ENCODE peak calls at places on chromosomes 7 and 10, in seven cellular contexts. One of them, this sample, is unnamed.
A peak's percentile ranks its signal among the peaks of the same experiment; 100 is the strongest.

GRCh38 chr10:80165173-80165572 is 32.6 kb downstream of the PLAC9 start:
- DNase-seq in SK-N-SH: no peak
- DNase-seq in HCT116: no peak
- DNase-seq in K562: no peak
- DNase-seq in H1: no peak
- DNase-seq in HepG2: no peak
- DNase-seq in GM12878: no peak
- DNase-seq in this sample: no peak

GRCh38 chr10:126188679-126189200 is 199.5 kb downstream of the ADAM12 start:
- DNase-seq in SK-N-SH: no peak
- DNase-seq in HCT116: no peak
- DNase-seq in K562: no peak
- DNase-seq in H1: no peak
- DNase-seq in HepG2: no peak
- DNase-seq in GM12878: no peak
- DNase-seq in this sample: no peak

GRCh38 chr10:35940067-35940989 is 298.2 kb upstream of the FZD8 start:
- DNase-seq in SK-N-SH: no peak
- DNase-seq in HCT116: no peak
- DNase-seq in K562: no peak
- DNase-seq in H1: peak; percentile 53
- DNase-seq in HepG2: no peak
- DNase-seq in GM12878: no peak
- DNase-seq in this sample: no peak

GRCh38 chr7:98933321-98933720 is 55.0 kb downstream of the TRRAP start:
- DNase-seq in SK-N-SH: no peak
- DNase-seq in HCT116: no peak
- DNase-seq in K562: no peak
- DNase-seq in H1: no peak
- DNase-seq in HepG2: no peak
- DNase-seq in GM12878: no peak
- DNase-seq in this sample: no peak

GRCh38 chr10:132850896-132851295 is 64.9 kb upstream of the NKX6-2 start:
- DNase-seq in SK-N-SH: no peak
- DNase-seq in HCT116: no peak
- DNase-seq in K562: no peak
- DNase-seq in H1: no peak
- DNase-seq in HepG2: no peak
- DNase-seq in GM12878: no peak
- DNase-seq in this sample: no peak

GRCh38 chr10:86356306-86356705 is 10.3 kb downstream of the GRID1 start:
- DNase-seq in SK-N-SH: no peak
- DNase-seq in HCT116: no peak
- DNase-seq in K562: no peak
- DNase-seq in H1: no peak
- DNase-seq in HepG2: no peak
- DNase-seq in GM12878: no peak
- DNase-seq in this sample: no peak

GRCh38 chr7:133645870-133646492 is 393.1 kb downstream of the EXOC4 start:
- DNase-seq in SK-N-SH: no peak
- DNase-seq in HCT116: no peak
- DNase-seq in K562: no peak
- DNase-seq in H1: no peak
- DNase-seq in HepG2: no peak
- DNase-seq in GM12878: no peak
- DNase-seq in this sample: peak; percentile 54

GRCh38 chr10:57992321-57993077 is 275.2 kb downstream of the IPMK start:
- DNase-seq in SK-N-SH: no peak
- DNase-seq in HCT116: no peak
- DNase-seq in K562: no peak
- DNase-seq in H1: no peak
- DNase-seq in HepG2: no peak
- DNase-seq in GM12878: no peak
- DNase-seq in this sample: peak; percentile 13

GRCh38 chr10:48464871-48465736 is 139.8 kb downstream of the ARHGAP22 start:
- DNase-seq in SK-N-SH: peak; percentile 50
- DNase-seq in HCT116: no peak
- DNase-seq in K562: no peak
- DNase-seq in H1: peak; percentile 51
- DNase-seq in HepG2: no peak
- DNase-seq in GM12878: no peak
- DNase-seq in this sample: no peak

GRCh38 chr7:151081170-151082101 is 827 bp upstream of the FASTK start:
- DNase-seq in SK-N-SH: peak; percentile 63
- DNase-seq in HCT116: no peak
- DNase-seq in K562: no peak
- DNase-seq in H1: peak; percentile 71
- DNase-seq in HepG2: no peak
- DNase-seq in GM12878: no peak
- DNase-seq in this sample: no peak

GRCh38 chr10:73850863-73851461 is 23.4 kb downstream of the CAMK2G start:
- DNase-seq in SK-N-SH: peak; percentile 52
- DNase-seq in HCT116: no peak
- DNase-seq in K562: no peak
- DNase-seq in H1: no peak
- DNase-seq in HepG2: no peak
- DNase-seq in GM12878: no peak
- DNase-seq in this sample: peak; percentile 65

GRCh38 chr10:71084061-71084817 is 128.1 kb upstream of the UNC5B start:
- DNase-seq in SK-N-SH: no peak
- DNase-seq in HCT116: no peak
- DNase-seq in K562: no peak
- DNase-seq in H1: peak; percentile 42
- DNase-seq in HepG2: no peak
- DNase-seq in GM12878: no peak
- DNase-seq in this sample: no peak

GRCh38 chr7:4631664-4632171 is 50.4 kb upstream of the FOXK1 start:
- DNase-seq in SK-N-SH: peak; percentile 88
- DNase-seq in HCT116: peak; percentile 85
- DNase-seq in K562: peak; percentile 46
- DNase-seq in H1: peak; percentile 52
- DNase-seq in HepG2: peak; percentile 84
- DNase-seq in GM12878: no peak
- DNase-seq in this sample: peak; percentile 88

GRCh38 chr7:97008275-97008917 is 3.0 kb downstream of the DLX6 start:
- DNase-seq in SK-N-SH: no peak
- DNase-seq in HCT116: no peak
- DNase-seq in K562: no peak
- DNase-seq in H1: no peak
- DNase-seq in HepG2: no peak
- DNase-seq in GM12878: no peak
- DNase-seq in this sample: no peak

GRCh38 chr10:22253578-22253882 is 35.7 kb upstream of the EBLN1 start:
- DNase-seq in SK-N-SH: peak; percentile 17
- DNase-seq in HCT116: no peak
- DNase-seq in K562: no peak
- DNase-seq in H1: no peak
- DNase-seq in HepG2: no peak
- DNase-seq in GM12878: no peak
- DNase-seq in this sample: no peak

GRCh38 chr10:77563638-77564270 is 73.9 kb downstream of the KCNMA1 start:
- DNase-seq in SK-N-SH: no peak
- DNase-seq in HCT116: no peak
- DNase-seq in K562: no peak
- DNase-seq in H1: no peak
- DNase-seq in HepG2: no peak
- DNase-seq in GM12878: no peak
- DNase-seq in this sample: no peak

GRCh38 chr7:122412886-122413285 is 108.3 kb upstream of the FEZF1 start:
- DNase-seq in SK-N-SH: no peak
- DNase-seq in HCT116: no peak
- DNase-seq in K562: no peak
- DNase-seq in H1: no peak
- DNase-seq in HepG2: no peak
- DNase-seq in GM12878: no peak
- DNase-seq in this sample: no peak

GRCh38 chr10:110774069-110775021 is 97.4 kb upstream of the PDCD4 start:
- DNase-seq in SK-N-SH: no peak
- DNase-seq in HCT116: peak; percentile 92
- DNase-seq in K562: peak; percentile 84
- DNase-seq in H1: no peak
- DNase-seq in HepG2: peak; percentile 55
- DNase-seq in GM12878: peak; percentile 99
- DNase-seq in this sample: no peak

GRCh38 chr10:71814923-71815411 is 36.1 kb downstream of the PSAP start:
- DNase-seq in SK-N-SH: peak; percentile 51
- DNase-seq in HCT116: no peak
- DNase-seq in K562: no peak
- DNase-seq in H1: peak; percentile 68
- DNase-seq in HepG2: no peak
- DNase-seq in GM12878: no peak
- DNase-seq in this sample: no peak

GRCh38 chr7:135161669-135162068 is 8.8 kb downstream of the CYREN start:
- DNase-seq in SK-N-SH: peak; percentile 12
- DNase-seq in HCT116: no peak
- DNase-seq in K562: peak; percentile 12
- DNase-seq in H1: no peak
- DNase-seq in HepG2: no peak
- DNase-seq in GM12878: no peak
- DNase-seq in this sample: no peak

GRCh38 chr7:85287126-85287825 is 100.4 kb upstream of the SEMA3D start:
- DNase-seq in SK-N-SH: no peak
- DNase-seq in HCT116: no peak
- DNase-seq in K562: no peak
- DNase-seq in H1: no peak
- DNase-seq in HepG2: no peak
- DNase-seq in GM12878: no peak
- DNase-seq in this sample: no peak
- TF ChIP-seq JUND in SK-N-SH: no peak
- TF ChIP-seq JUND in HCT116: no peak
- TF ChIP-seq JUND in K562: no peak
- TF ChIP-seq JUND in H1: no peak
- TF ChIP-seq JUND in HepG2: no peak
- TF ChIP-seq JUND in GM12878: no peak
- TF ChIP-seq JUND in this sample: no peak

GRCh38 chr7:155825346-155825745 is 13.1 kb upstream of the SHH start:
- DNase-seq in SK-N-SH: no peak
- DNase-seq in HCT116: no peak
- DNase-seq in K562: no peak
- DNase-seq in H1: no peak
- DNase-seq in HepG2: no peak
- DNase-seq in GM12878: no peak
- DNase-seq in this sample: no peak
- TF ChIP-seq JUND in SK-N-SH: no peak
- TF ChIP-seq JUND in HCT116: peak; percentile 61
- TF ChIP-seq JUND in K562: no peak
- TF ChIP-seq JUND in H1: no peak
- TF ChIP-seq JUND in HepG2: no peak
- TF ChIP-seq JUND in GM12878: no peak
- TF ChIP-seq JUND in this sample: no peak

DNA sequence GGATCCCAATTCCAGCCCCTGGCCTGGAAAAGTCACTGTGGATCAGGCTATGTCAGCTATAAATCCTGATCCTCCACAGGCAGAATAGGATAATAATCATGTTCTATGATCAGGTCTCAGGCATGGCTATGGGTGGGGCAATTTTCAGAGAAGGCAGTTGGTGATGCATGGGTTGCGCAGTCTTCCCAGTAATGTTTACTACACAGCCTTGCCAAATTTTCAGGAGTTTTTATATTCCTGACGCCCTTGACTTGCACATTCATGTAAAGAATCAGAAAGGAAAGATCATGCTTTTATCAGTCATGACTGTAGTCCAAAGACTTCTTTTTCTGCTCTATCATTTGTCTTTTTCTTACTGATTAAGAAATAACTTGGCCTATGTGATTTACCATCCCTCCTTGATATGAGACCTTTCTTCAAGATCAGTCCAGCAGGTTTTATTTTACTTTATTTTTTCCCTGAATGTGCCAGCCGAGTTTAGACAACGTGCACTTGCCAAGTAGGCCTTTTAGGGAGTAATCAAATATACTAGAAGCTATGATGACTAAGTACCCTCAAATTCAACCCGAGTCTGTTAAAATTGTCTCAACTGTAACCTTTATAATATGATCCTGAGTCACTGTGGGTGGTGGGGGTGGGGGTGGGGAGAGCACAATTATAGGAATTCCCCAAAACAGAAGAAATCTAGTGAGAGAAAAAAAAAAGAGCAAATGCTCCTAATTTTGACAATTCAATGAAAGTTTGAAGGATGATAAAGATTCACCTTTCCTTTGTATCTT is 31.9 kb downstream of the ARL4A start:
- DNase-seq in SK-N-SH: no peak
- DNase-seq in HCT116: no peak
- DNase-seq in K562: peak; percentile 35
- DNase-seq in H1: no peak
- DNase-seq in HepG2: no peak
- DNase-seq in GM12878: no peak
- DNase-seq in this sample: no peak
- TF ChIP-seq JUND in SK-N-SH: peak; percentile 10
- TF ChIP-seq JUND in HCT116: no peak
- TF ChIP-seq JUND in K562: peak; percentile 59
- TF ChIP-seq JUND in H1: no peak
- TF ChIP-seq JUND in HepG2: no peak
- TF ChIP-seq JUND in GM12878: no peak
- TF ChIP-seq JUND in this sample: no peak

DNA sequence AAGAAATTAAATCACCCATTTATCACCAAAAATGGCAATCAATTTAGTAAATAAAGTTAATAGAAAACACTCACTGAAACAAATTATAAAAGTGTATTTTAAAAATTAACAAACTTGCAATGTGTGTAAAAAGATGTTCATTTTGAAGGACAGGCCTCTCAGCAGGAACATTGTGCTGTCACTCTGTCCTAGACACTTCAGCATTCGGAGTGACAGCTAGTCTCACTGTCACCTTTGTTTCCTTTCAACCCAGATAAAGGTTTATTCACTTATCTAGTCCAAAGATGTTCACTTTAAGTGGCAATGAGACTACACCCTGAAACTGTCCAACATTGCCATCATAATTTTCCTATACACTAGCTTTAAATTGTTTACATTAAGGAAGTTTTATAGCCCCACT is 91.9 kb upstream of the PLXDC2 start:
- DNase-seq in SK-N-SH: no peak
- DNase-seq in HCT116: no peak
- DNase-seq in K562: no peak
- DNase-seq in H1: no peak
- DNase-seq in HepG2: no peak
- DNase-seq in GM12878: no peak
- DNase-seq in this sample: no peak
- TF ChIP-seq JUND in SK-N-SH: no peak
- TF ChIP-seq JUND in HCT116: no peak
- TF ChIP-seq JUND in K562: no peak
- TF ChIP-seq JUND in H1: no peak
- TF ChIP-seq JUND in HepG2: no peak
- TF ChIP-seq JUND in GM12878: no peak
- TF ChIP-seq JUND in this sample: no peak